ENCODE peak calls at places on chromosome 16, in ten cellular contexts. I is esophagus squamous epithelium; G is CD8-positive, alpha-beta memory T cell; T is Caco-2; P is stomach; Z is AG04449; D is colonic mucosa; O is stimulated activated CD4-positive, alpha-beta T cell treated with anti-CD3 and anti-CD28 coated beads, Interleukin-1b, Interleukin-23, amount 100 ng/mL, for 24 hours; N is endothelial cell; B is A172. E is an unnamed sample.

GRCh38 chr16:10584956-10585561 is 4.7 kb upstream of the EMP2 start:
- DNase-seq in I (no peak), Z (no peak), O (no peak), P (no peak), D (no peak), G (no peak), N (no peak), T (no peak), B (no peak), E (no peak)

GRCh38 chr16:68961778-68962402 is 118.6 kb downstream of the TANGO6 start:
- DNase-seq in N (no peak), P (no peak), O (no peak), Z (no peak), I (no peak), G (no peak), T (no peak), D (no peak), B (no peak), E (no peak)

GRCh38 chr16:51994597-51994996 is 552.3 kb downstream of the TOX3 start:
- DNase-seq in T (no peak), G (no peak), P (peak; percentile 92), I (no peak), Z (no peak), B (peak; percentile 71), D (peak; percentile 61), O (no peak), N (no peak), E (no peak)

GRCh38 chr16:82070656-82071369 is 35.8 kb downstream of the HSD17B2 start:
- DNase-seq in O (no peak), B (peak; percentile 87), N (no peak), I (no peak), Z (peak; percentile 19), G (no peak), T (no peak), D (no peak), P (no peak), E (no peak)

GRCh38 chr16:10879681-10880589 is 2.9 kb downstream of the CIITA start:
- DNase-seq in Z (no peak), N (no peak), D (no peak), T (no peak), I (no peak), O (no peak), G (no peak), P (no peak), B (no peak), E (no peak)

GRCh38 chr16:69334696-69335095 is 4.3 kb upstream of the PDF start:
- DNase-seq in I (no peak), T (no peak), O (no peak), N (no peak), D (no peak), G (no peak), B (no peak), P (no peak), Z (no peak), E (no peak)

GRCh38 chr16:71927383-71927782 is 32.1 kb downstream of the IST1 start:
- DNase-seq in I (no peak), T (no peak), O (no peak), D (peak; percentile 76), Z (peak; percentile 63), G (no peak), B (peak; percentile 99), N (no peak), P (peak; percentile 44), E (no peak)

GRCh38 chr16:30750876-30751465 is 2.7 kb downstream of the PHKG2 start:
- DNase-seq in D (no peak), B (no peak), T (no peak), O (no peak), P (no peak), G (no peak), Z (no peak), I (no peak), N (no peak), E (no peak)

GRCh38 chr16:2968738-2969544 is at the start of gene PAQR4:
- DNase-seq in T (peak; percentile 92), I (no peak), P (peak; percentile 92), G (peak; percentile 73), D (peak; percentile 89), O (peak; percentile 83), N (peak; percentile 83), Z (no peak), B (peak; percentile 79), E (peak; percentile 84)

GRCh38 chr16:69072640-69072974 is 32.8 kb upstream of the HAS3 start:
- DNase-seq in I (no peak), G (no peak), Z (no peak), N (no peak), O (no peak), D (no peak), T (no peak), P (no peak), B (no peak), E (no peak)

GRCh38 chr16:19223235-19223847 is 55.3 kb downstream of the SYT17 start:
- DNase-seq in I (no peak), T (peak; percentile 35), N (peak; percentile 49), P (peak; percentile 81), Z (no peak), B (no peak), O (peak; percentile 39), G (no peak), D (peak; percentile 87), E (peak; percentile 61)

GRCh38 chr16:70800798-70801480 is at the start of gene VAC14:
- DNase-seq in I (peak; percentile 58), N (peak; percentile 91), D (peak; percentile 98), G (peak; percentile 96), T (peak; percentile 99), B (peak; percentile 87), O (peak; percentile 94), P (peak; percentile 98), Z (no peak), E (peak; percentile 88)

GRCh38 chr16:21990381-21990944 is 10.5 kb downstream of the PDZD9 start:
- DNase-seq in P (no peak), O (no peak), G (no peak), B (no peak), D (no peak), Z (no peak), N (no peak), I (no peak), T (no peak), E (no peak)

GRCh38 chr16:505479-506245 is 21.9 kb upstream of the CAPN15 start:
- DNase-seq in Z (no peak), N (no peak), G (no peak), O (no peak), T (no peak), I (no peak), B (no peak), D (no peak), P (no peak), E (no peak)

GRCh38 chr16:74984670-74985411 is at the start of gene WDR59:
- DNase-seq in G (peak; percentile 98), D (peak; percentile 100), Z (peak; percentile 90), N (peak; percentile 96), T (peak; percentile 100), B (peak; percentile 100), P (peak; percentile 100), O (peak; percentile 99), I (peak; percentile 96), E (peak; percentile 97)